ENCODE peak calls at places on chromosome 2, in eight cellular contexts. T, K, Q, W, V, J, D and P are unnamed samples. For H3K4me1, the result is how much of the 10 kb centered on the place peaks cover.

GRCh38 chr2:20157606-20157970 is 67.3 kb downstream of the SDC1 start:
- DNase-seq in V (no peak), Q (peak), D (no peak), W (no peak), J (no peak), K (no peak), T (no peak), P (no peak)

GRCh38 chr2:109683452-109683851 is 69.3 kb downstream of the SOWAHC start:
- DNase-seq in K (no peak), Q (no peak), J (no peak), W (no peak), T (peak), V (no peak), D (no peak), P (no peak)

GRCh38 chr2:241391892-241392665 is 36.0 kb downstream of the FARP2 start:
- DNase-seq in W (no peak), J (no peak), K (no peak), V (peak), T (no peak), D (no peak), Q (peak), P (no peak)

GRCh38 chr2:61814761-61815160 is 39.1 kb downstream of the FAM161A start:
- DNase-seq in Q (no peak), J (no peak), T (no peak), V (no peak), D (no peak), K (no peak), W (no peak), P (no peak)

GRCh38 chr2:236117861-236118269 is 50.3 kb downstream of the GBX2 start:
- DNase-seq in D (no peak), W (no peak), V (no peak), K (no peak), J (no peak), Q (no peak), T (no peak), P (no peak)

GRCh38 chr2:236904389-236905263 is 181.1 kb upstream of the COPS8 start:
- DNase-seq in T (no peak), W (peak), J (no peak), V (no peak), D (no peak), Q (no peak), K (no peak), P (no peak)

GRCh38 chr2:100821255-100821912 is 1.4 kb downstream of the NPAS2 start:
- DNase-seq in V (no peak), Q (no peak), W (no peak), K (no peak), D (no peak), J (no peak), T (no peak), P (no peak)

GRCh38 chr2:36456227-36456788 is 100.7 kb downstream of the CRIM1 start:
- DNase-seq in K (no peak), W (peak), V (no peak), T (no peak), Q (peak), J (peak), D (no peak), P (peak)

GRCh38 chr2:133407341-133407740 is 160.9 kb downstream of the NCKAP5 start:
- DNase-seq in V (no peak), T (no peak), D (no peak), J (no peak), K (no peak), Q (no peak), W (no peak), P (no peak)

GRCh38 chr2:180992994-180993393 is 12.6 kb downstream of the UBE2E3 start:
- DNase-seq in J (no peak), V (no peak), W (no peak), Q (no peak), D (no peak), K (no peak), T (no peak), P (no peak)

GRCh38 chr2:210577263-210578071 is 21.1 kb downstream of the CPS1 start:
- DNase-seq in D (no peak), V (peak), T (no peak), Q (peak), W (no peak), K (no peak), J (no peak), P (no peak)

GRCh38 chr2:45303417-45304202 is 294.4 kb upstream of the SIX2 start:
- DNase-seq in J (no peak), W (no peak), T (no peak), K (no peak), V (no peak), Q (no peak), D (no peak), P (no peak)

GRCh38 chr2:6993230-6993640 is 76.0 kb downstream of the RNF144A start:
- DNase-seq in K (no peak), T (no peak), Q (no peak), D (no peak), V (no peak), J (no peak), W (peak), P (peak)

GRCh38 chr2:7517122-7517487 is 599.9 kb downstream of the RNF144A start:
- DNase-seq in J (no peak), V (no peak), K (no peak), D (no peak), W (no peak), T (no peak), Q (no peak), P (no peak)

GRCh38 chr2:99857867-99858444 is 284.4 kb downstream of the AFF3 start:
- DNase-seq in V (no peak), W (no peak), T (no peak), D (no peak), K (no peak), J (no peak), Q (no peak), P (no peak)

GRCh38 chr2:218400930-218401833 is 1.5 kb downstream of the CTDSP1 start:
- DNase-seq in J (no peak), T (peak), W (no peak), K (no peak), Q (no peak), D (no peak), V (no peak), P (peak)

GRCh38 chr2:218399391-218400166 is at the start of gene CTDSP1:
- DNase-seq in T (peak), J (peak), V (peak), D (peak), Q (peak), W (peak), K (peak), P (peak)

GRCh38 chr2:218398437-218399390 is 954 bp upstream of the CTDSP1 start:
- DNase-seq in K (no peak), T (peak), Q (peak), W (peak), D (peak), J (peak), V (peak), P (peak)

GRCh38 chr2:218401834-218402370 is 2.2 kb downstream of the CTDSP1 start:
- DNase-seq in T (no peak), Q (no peak), D (no peak), J (no peak), W (no peak), V (no peak), K (no peak), P (no peak)

DNA sequence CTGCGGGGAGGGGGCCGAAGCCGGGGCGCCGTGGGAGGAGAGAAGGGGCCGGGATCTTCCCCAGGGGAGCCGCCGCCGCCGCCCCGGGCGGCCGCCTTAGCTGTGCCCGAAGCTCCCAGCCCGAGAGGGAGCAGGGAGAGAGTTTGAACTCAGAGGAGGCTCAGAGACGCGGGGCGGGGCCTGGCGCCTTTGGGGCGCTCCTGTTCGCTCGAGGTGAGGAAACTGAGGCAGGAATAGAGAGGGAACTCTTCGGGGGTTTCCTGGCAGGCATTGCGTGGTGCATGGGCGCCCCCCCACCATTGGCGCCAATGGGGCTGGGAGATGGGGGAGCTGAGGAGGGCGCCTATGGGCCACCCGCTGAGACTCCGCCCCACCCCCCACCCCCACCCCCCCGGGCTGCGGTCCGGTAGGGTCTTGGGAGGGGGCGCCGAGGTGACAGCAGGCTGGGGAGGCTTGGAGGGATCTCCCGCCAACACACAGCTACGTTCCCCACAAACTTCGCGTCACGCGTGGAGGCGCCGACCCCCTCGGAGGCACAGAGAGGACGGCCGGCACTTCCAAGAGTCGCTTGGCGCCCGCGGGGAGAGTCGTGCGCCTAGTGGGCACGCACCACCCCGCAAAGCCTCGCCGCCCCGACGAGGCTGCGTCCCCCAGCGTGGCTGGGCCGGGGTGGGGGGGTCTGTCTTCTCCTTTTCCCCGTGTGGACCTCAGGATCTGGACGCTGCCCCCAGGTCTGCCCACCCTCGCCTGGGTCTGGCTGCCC is 680 bp downstream of the CTDSP1 start:
- DNase-seq in V (no peak), T (peak), K (no peak), D (no peak), Q (no peak), W (no peak), J (peak), P (peak)
- TF ChIP-seq POLR2A in V (no peak), T (no peak), K (no peak), D (no peak), Q (no peak), W (no peak), J (no peak), P (no peak)

DNA sequence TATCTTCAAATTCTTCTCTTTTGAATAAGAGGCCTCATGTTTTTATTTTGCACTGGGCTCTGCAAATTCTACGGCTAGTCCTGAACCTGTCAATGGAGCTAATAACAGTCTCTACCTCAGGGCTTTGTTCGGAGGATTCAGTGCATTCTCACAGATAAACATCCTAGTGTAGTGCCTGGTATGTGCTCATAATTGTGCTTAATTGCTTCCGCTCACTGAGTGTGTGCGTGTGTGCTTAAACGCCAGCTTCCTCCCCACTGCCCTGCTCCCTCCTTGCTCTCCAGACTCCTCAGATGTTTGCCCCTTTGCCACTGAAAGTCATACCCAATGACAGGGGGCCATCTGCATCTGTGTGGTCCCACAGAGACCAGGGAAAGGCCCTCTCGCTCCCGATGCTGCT is 6.7 kb downstream of the GYPC start:
- DNase-seq in K (no peak), J (no peak), T (no peak), D (no peak), V (no peak), Q (no peak), W (no peak), P (no peak)
- H3K4me1 ChIP-seq in K (under half), J (under half), T (half or more), D (under half), V (under half), Q (under half), W (half or more), P (half or more)

DNA sequence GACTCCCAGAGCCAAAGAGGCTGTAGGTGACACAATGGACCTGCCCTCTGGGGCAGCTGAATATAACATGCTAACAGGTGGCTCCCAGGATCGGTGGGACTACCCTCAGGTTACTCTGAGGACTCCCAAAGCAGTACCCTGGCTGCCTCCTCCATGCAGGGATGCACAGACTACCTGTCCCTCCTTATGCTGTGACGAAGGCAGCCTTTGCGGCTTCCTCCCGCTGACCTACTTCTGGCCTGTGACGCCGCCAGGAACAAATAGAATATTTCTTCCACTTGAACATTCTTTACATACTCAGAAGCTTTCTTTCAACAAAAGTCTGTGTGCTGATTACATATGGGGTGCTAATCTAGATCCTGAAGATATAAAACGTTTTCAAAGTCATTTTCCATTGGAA is 58.7 kb upstream of the STK17B start:
- DNase-seq in Q (no peak), V (no peak), D (no peak), W (no peak), T (no peak), K (no peak), J (no peak), P (no peak)
- TF ChIP-seq POLR2A in Q (no peak), V (no peak), D (no peak), W (no peak), T (no peak), K (no peak), J (no peak), P (no peak)

DNA sequence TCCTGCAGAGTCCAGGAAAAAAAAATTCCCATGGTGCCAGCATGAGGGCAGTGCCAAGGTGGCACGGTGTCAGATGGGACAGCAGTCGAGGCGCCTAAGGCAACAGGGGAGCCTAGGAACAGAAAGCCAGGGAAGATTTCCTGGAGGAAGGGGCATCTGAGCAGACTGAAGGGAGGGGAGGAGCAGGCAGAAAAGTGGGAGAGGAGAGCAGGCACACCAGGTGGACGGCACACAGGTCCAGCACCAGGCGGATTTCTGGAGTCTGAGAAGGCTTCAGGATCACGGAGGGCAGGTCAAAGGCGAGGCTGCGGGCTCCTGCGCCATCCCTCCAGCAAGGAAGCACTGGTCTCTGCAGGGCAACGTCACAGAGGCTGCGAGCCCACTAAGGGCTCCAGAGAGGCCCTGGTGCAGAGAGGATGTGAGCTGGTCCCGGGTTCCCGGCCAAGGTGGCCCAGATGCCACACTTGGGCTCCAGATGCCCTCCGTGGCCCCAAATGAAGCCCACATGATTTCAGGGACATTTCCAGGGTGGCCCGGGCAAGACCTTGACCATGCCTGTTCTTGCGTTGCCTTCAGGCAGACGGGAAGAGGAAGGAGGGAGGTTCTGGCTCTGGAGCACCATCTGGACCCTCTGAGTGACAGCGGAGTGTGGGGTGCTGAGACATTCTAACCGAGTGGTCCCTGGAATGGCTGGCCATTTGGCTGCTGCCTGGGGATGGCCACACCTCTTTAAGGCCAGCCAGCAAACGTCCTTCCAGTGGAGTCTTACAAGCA is 4.1 kb downstream of the HS6ST1 start:
- DNase-seq in J (no peak), Q (no peak), V (no peak), D (peak), T (peak), K (no peak), W (no peak), P (peak)
- H3K4me1 ChIP-seq in J (under half), Q (half or more), V (under half), D (under half), T (half or more), K (under half), W (half or more), P (half or more)